ENCODE peak calls at places on chromosomes 13 and 19, in six cellular contexts. Z is stimulated activated CD8-positive, alpha-beta memory T cell treated with anti-CD3 and anti-CD28 coated beads, Interleukin-4, amount 100 ng/mL, for 1 hour; W is hepatocyte; F is GM18507; P is NCI-H1092; O is NCI-H1105. G is an unnamed sample.

GRCh38 chr13:40440990-40441820 is 225.2 kb downstream of the FOXO1 start:
- DNase-seq in Z (no peak), W (no peak), F (no peak), P (no peak), O (no peak), G (no peak)

GRCh38 chr13:83879431-83880171 is 2.7 kb downstream of the SLITRK1 start:
- DNase-seq in Z (no peak), W (peak; percentile 5), F (no peak), P (no peak), O (no peak), G (no peak)

GRCh38 chr19:45305421-45305820 is 17.3 kb downstream of the CKM start:
- DNase-seq in Z (no peak), W (no peak), F (no peak), P (no peak), O (no peak), G (no peak)

GRCh38 chr19:772730-773436 is 22.0 kb downstream of the MISP start:
- DNase-seq in Z (no peak), W (peak; percentile 33), F (no peak), P (no peak), O (no peak), G (no peak)

GRCh38 chr13:82356667-82357066 is 1525.6 kb downstream of the SLITRK1 start:
- DNase-seq in Z (no peak), W (no peak), F (no peak), P (no peak), O (no peak), G (no peak)

GRCh38 chr19:38785187-38785699 is 3.8 kb upstream of the LGALS7B start:
- DNase-seq in Z (no peak), W (no peak), F (no peak), P (no peak), O (no peak), G (no peak)

GRCh38 chr13:20351279-20352022 is 119.3 kb upstream of the GJB6 start:
- DNase-seq in Z (no peak), W (no peak), F (no peak), P (no peak), O (no peak), G (no peak)

GRCh38 chr19:3360494-3361383 is 5.6 kb upstream of the NFIC start:
- DNase-seq in Z (peak; percentile 46), W (no peak), F (no peak), P (no peak), O (no peak), G (peak; percentile 76)

GRCh38 chr13:50809133-50810090 is 34.1 kb downstream of the DLEU7 start:
- DNase-seq in Z (no peak), W (no peak), F (no peak), P (peak; percentile 1), O (no peak), G (no peak)

GRCh38 chr13:53343345-53343744 is 314.7 kb downstream of the OLFM4 start:
- DNase-seq in Z (no peak), W (no peak), F (no peak), P (no peak), O (no peak), G (no peak)

GRCh38 chr13:94656766-94657165 is 55.1 kb downstream of the GPR180 start:
- DNase-seq in Z (no peak), W (peak; percentile 23), F (no peak), P (no peak), O (no peak), G (no peak)

GRCh38 chr13:25169356-25169755 is 2.7 kb downstream of the AMER2 start:
- DNase-seq in Z (no peak), W (no peak), F (no peak), P (no peak), O (no peak), G (no peak)

GRCh38 chr13:73303858-73304257 is 245.1 kb downstream of the KLF5 start:
- DNase-seq in Z (no peak), W (no peak), F (no peak), P (no peak), O (no peak), G (no peak)

GRCh38 chr13:87084192-87084591 is 587.0 kb upstream of the SLITRK5 start:
- DNase-seq in Z (no peak), W (no peak), F (no peak), P (no peak), O (no peak), G (no peak)

GRCh38 chr19:49142866-49143335 is 12.3 kb downstream of the HRC start:
- DNase-seq in Z (peak; percentile 23), W (peak; percentile 93), F (no peak), P (peak; percentile 80), O (no peak), G (peak; percentile 68)

GRCh38 chr19:51027126-51027806 is 850 bp upstream of the KLK11 start:
- DNase-seq in Z (no peak), W (no peak), F (no peak), P (no peak), O (no peak), G (no peak)

GRCh38 chr19:14048439-14049153 is 13.3 kb downstream of the PALM3 start:
- DNase-seq in Z (peak; percentile 63), W (peak; percentile 62), F (peak; percentile 47), P (peak; percentile 29), O (peak; percentile 4), G (peak; percentile 75)

GRCh38 chr19:2184422-2185012 is 20.8 kb downstream of the DOT1L start:
- DNase-seq in Z (no peak), W (no peak), F (no peak), P (no peak), O (no peak), G (no peak)

GRCh38 chr19:11225172-11225571 is 14.2 kb upstream of the ANGPTL8 start:
- DNase-seq in Z (no peak), W (no peak), F (no peak), P (no peak), O (no peak), G (no peak)

GRCh38 chr19:51131780-51132680 is 7.3 kb downstream of the SIGLEC9 start:
- DNase-seq in Z (no peak), W (peak; percentile 71), F (no peak), P (no peak), O (no peak), G (no peak)

GRCh38 chr19:49666120-49666444 is 349 bp downstream of the BCL2L12 start:
- DNase-seq in Z (no peak), W (no peak), F (no peak), P (no peak), O (no peak), G (no peak)

GRCh38 chr19:9128171-9128570 is 1.4 kb upstream of the OR7G3 start:
- DNase-seq in Z (no peak), W (no peak), F (no peak), P (no peak), O (no peak), G (no peak)

GRCh38 chr13:67228909-67229308 is 1.2 kb downstream of the PCDH9 start:
- DNase-seq in Z (no peak), W (no peak), F (no peak), P (no peak), O (no peak), G (no peak)

GRCh38 chr19:5603626-5604025 is 18.9 kb downstream of the SAFB2 start:
- DNase-seq in Z (no peak), W (no peak), F (no peak), P (no peak), O (no peak), G (no peak)

GRCh38 chr19:18317998-18318800 is 4.7 kb downstream of the LSM4 start:
- DNase-seq in Z (no peak), W (no peak), F (no peak), P (no peak), O (no peak), G (no peak)

GRCh38 chr13:73364706-73365105 is 305.9 kb downstream of the KLF5 start:
- DNase-seq in Z (no peak), W (peak; percentile 21), F (no peak), P (no peak), O (no peak), G (no peak)

G was measured in GM19239.